ENCODE peak calls at places on chromosomes 5 and 9, in six cellular contexts. Q is glutamatergic neuron; S is AG10803; B is fibroblast of pulmonary artery; U is A549; L is CD8-positive, alpha-beta T cell. O is an unnamed sample.

GRCh38 chr5:61675015-61675692 is 343.1 kb downstream of the ZSWIM6 start:
- DNase-seq in U (no peak), L (no peak), S (no peak), Q (no peak), B (no peak), O (no peak)

GRCh38 chr9:90129446-90129845 is 513.2 kb downstream of the DIRAS2 start:
- DNase-seq in U (no peak), L (no peak), Q (no peak), S (no peak), B (no peak), O (no peak)

GRCh38 chr5:96312383-96312782 is 120.7 kb downstream of the PCSK1 start:
- DNase-seq in S (peak), Q (no peak), B (no peak), U (no peak), L (no peak), O (no peak)

GRCh38 chr5:142644640-142645361 is 41.1 kb downstream of the FGF1 start:
- DNase-seq in S (peak), L (no peak), U (peak), B (peak), Q (no peak), O (no peak)

GRCh38 chr9:136345281-136346156 is 18.0 kb downstream of the DNLZ start:
- DNase-seq in Q (peak), U (peak), L (no peak), B (peak), S (peak), O (no peak)

GRCh38 chr5:98170994-98171393 is 602.5 kb upstream of the RGMB start:
- DNase-seq in L (no peak), U (no peak), S (no peak), Q (no peak), B (no peak), O (no peak)

GRCh38 chr9:127167560-127168326 is 45.3 kb upstream of the ANGPTL2 start:
- DNase-seq in B (no peak), U (no peak), Q (no peak), L (no peak), S (no peak), O (no peak)

GRCh38 chr5:5331838-5332237 is 90.6 kb upstream of the ICE1 start:
- DNase-seq in S (no peak), L (no peak), Q (no peak), B (no peak), U (no peak), O (no peak)

GRCh38 chr9:107183176-107183575 is 99.9 kb upstream of the RAD23B start:
- DNase-seq in U (no peak), B (no peak), Q (no peak), S (no peak), L (no peak), O (no peak)

GRCh38 chr5:158140120-158140778 is 281.3 kb upstream of the CLINT1 start:
- DNase-seq in S (peak), L (no peak), B (no peak), Q (peak), U (no peak), O (no peak)

GRCh38 chr5:60161340-60161934 is 267.9 kb upstream of the PDE4D start:
- DNase-seq in L (no peak), Q (no peak), U (peak), S (peak), B (peak), O (no peak)

GRCh38 chr5:140882591-140882899 is 621 bp downstream of the PCDHA13 start:
- DNase-seq in B (no peak), L (no peak), Q (no peak), S (no peak), U (peak), O (no peak)

GRCh38 chr9:20551835-20552234 is 70.5 kb downstream of the MLLT3 start:
- DNase-seq in B (no peak), L (no peak), U (no peak), S (no peak), Q (no peak), O (no peak)

GRCh38 chr5:163407034-163407652 is 30.3 kb upstream of the CCNG1 start:
- DNase-seq in Q (no peak), B (peak), L (no peak), U (no peak), S (peak), O (no peak)

GRCh38 chr5:91280942-91281269 is 102.2 kb downstream of the ARRDC3 start:
- DNase-seq in B (no peak), U (no peak), S (no peak), Q (no peak), L (no peak), O (no peak)

GRCh38 chr5:57715296-57715695 is 232.7 kb upstream of the ACTBL2 start:
- DNase-seq in U (no peak), B (no peak), Q (no peak), L (no peak), S (no peak), O (no peak)

GRCh38 chr5:119275873-119276214 is 80.0 kb upstream of the TNFAIP8 start:
- DNase-seq in B (no peak), L (no peak), Q (no peak), S (no peak), U (no peak), O (no peak)

GRCh38 chr9:81431662-81432061 is 257.7 kb downstream of the TLE1 start:
- DNase-seq in B (peak), Q (no peak), U (no peak), S (peak), L (no peak), O (no peak)

GRCh38 chr9:93261281-93261680 is 77.3 kb downstream of the WNK2 start:
- DNase-seq in L (no peak), S (no peak), B (no peak), Q (peak), U (no peak), O (no peak)

GRCh38 chr5:107248065-107248695 is 422.6 kb downstream of the EFNA5 start:
- DNase-seq in S (peak), L (no peak), Q (peak), U (peak), B (peak), O (no peak)

GRCh38 chr9:116837038-116837998 is 150.2 kb downstream of the TRIM32 start:
- DNase-seq in U (no peak), Q (no peak), L (no peak), S (no peak), B (no peak), O (no peak)

GRCh38 chr9:105445203-105445881 is 2.5 kb upstream of the FSD1L start:
- DNase-seq in B (no peak), Q (no peak), U (no peak), L (no peak), S (no peak), O (no peak)

GRCh38 chr5:108989761-108990392 is 242.2 kb downstream of the FER start:
- DNase-seq in U (no peak), S (peak), L (no peak), Q (no peak), B (peak), O (no peak)

GRCh38 chr9:137416006-137416562 is 6.9 kb downstream of the EXD3 start:
- DNase-seq in S (no peak), B (no peak), U (no peak), L (no peak), Q (no peak), O (no peak)

GRCh38 chr5:67880358-67880810 is 335.2 kb upstream of the PIK3R1 start:
- DNase-seq in S (no peak), L (no peak), B (no peak), Q (no peak), U (no peak), O (no peak)

GRCh38 chr5:17918373-17919104 is 284.3 kb downstream of the TAF11L14 start:
- DNase-seq in Q (no peak), U (no peak), B (no peak), S (no peak), L (no peak), O (no peak)

GRCh38 chr5:141878186-141878770 is at the start of gene PCDH1:
- DNase-seq in U (no peak), B (peak), S (peak), Q (peak), L (no peak), O (no peak)

GRCh38 chr9:126151671-126152050 is 175.0 kb upstream of the MVB12B start:
- DNase-seq in S (no peak), L (no peak), B (no peak), Q (no peak), U (no peak), O (no peak)

GRCh38 chr9:136858844-136859757 is 7.0 kb downstream of the MAMDC4 start:
- DNase-seq in L (no peak), U (no peak), Q (no peak), S (peak), B (peak), O (peak)

GRCh38 chr9:134395727-134396257 is 69.5 kb downstream of the RXRA start:
- DNase-seq in S (no peak), L (no peak), B (no peak), Q (no peak), U (no peak), O (no peak)

GRCh38 chr5:132259061-132259851 is 1.8 kb downstream of the PDLIM4 start:
- DNase-seq in U (no peak), B (peak), Q (peak), S (peak), L (no peak), O (peak)

GRCh38 chr5:137461636-137462596 is 37.2 kb downstream of the SPOCK1 start:
- DNase-seq in L (no peak), U (no peak), S (no peak), Q (no peak), B (no peak), O (no peak)
- TF ChIP-seq CTCF in L (no peak), U (no peak), S (peak), Q (no peak), B (peak), O (no peak)

GRCh38 chr9:34896112-34896511 is 62.0 kb upstream of the PHF24 start:
- DNase-seq in S (no peak), B (no peak), Q (no peak), U (no peak), L (no peak), O (no peak)
- TF ChIP-seq CTCF in S (no peak), B (peak), Q (no peak), U (no peak), L (peak), O (peak)

GRCh38 chr9:73050887-73051550 is 98.2 kb upstream of the ALDH1A1 start:
- DNase-seq in S (no peak), B (no peak), L (no peak), U (peak), Q (peak), O (no peak)
- TF ChIP-seq CTCF in S (no peak), B (no peak), L (no peak), U (no peak), Q (no peak), O (no peak)

GRCh38 chr9:130058154-130058553 is 4.4 kb downstream of the GPR107 start:
- DNase-seq in B (peak), U (peak), Q (no peak), S (no peak), L (no peak), O (no peak)
- TF ChIP-seq CTCF in B (peak), U (no peak), Q (peak), S (peak), L (peak), O (peak)

GRCh38 chr9:132074736-132075135 is 4.9 kb downstream of the MED27 start:
- DNase-seq in U (no peak), B (peak), S (peak), L (no peak), Q (no peak), O (no peak)
- TF ChIP-seq CTCF in U (no peak), B (no peak), S (no peak), L (no peak), Q (no peak), O (peak)

DNA sequence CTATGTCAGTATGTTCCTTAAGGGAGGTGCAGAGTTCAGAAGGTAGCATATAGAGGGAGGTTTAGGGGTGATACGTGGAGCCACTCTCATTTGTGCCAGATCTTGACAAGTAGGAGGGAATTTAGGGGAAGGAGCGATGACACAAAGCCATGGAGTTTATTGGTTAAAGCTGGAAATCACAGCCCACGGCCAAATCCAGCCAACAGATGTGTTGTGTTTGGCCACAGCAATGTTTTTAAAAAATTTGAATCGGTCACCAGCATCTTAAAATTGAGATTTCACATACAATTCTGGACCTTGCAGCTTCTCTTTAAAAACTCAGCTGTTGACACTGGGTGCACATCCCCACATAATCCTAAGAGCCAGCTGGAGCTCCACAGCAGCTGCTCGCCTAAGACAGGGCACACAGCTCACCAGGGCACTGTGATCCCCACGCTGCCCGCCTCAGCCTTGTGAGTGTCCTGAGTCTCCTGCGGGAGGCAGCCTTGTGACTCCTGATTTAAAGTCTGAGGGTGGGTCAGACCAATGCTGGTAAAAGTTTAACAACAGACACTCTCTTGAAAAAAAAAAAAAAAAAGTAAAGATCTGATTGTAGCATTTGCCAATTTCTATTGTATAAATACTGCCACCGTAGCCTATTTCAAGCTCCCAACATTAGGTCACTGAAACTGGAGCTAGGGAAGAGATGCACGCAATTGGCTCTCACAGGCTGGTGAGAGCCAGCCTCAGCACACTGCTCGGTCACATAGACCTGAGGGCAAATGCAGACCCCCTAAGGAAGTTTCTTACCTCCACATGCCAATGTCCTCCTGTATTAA is 124.9 kb downstream of the HSD17B3 start:
- DNase-seq in Q (no peak), U (no peak), S (no peak), L (no peak), B (no peak), O (no peak)
- TF ChIP-seq CTCF in Q (no peak), U (peak), S (no peak), L (no peak), B (no peak), O (peak)

DNA sequence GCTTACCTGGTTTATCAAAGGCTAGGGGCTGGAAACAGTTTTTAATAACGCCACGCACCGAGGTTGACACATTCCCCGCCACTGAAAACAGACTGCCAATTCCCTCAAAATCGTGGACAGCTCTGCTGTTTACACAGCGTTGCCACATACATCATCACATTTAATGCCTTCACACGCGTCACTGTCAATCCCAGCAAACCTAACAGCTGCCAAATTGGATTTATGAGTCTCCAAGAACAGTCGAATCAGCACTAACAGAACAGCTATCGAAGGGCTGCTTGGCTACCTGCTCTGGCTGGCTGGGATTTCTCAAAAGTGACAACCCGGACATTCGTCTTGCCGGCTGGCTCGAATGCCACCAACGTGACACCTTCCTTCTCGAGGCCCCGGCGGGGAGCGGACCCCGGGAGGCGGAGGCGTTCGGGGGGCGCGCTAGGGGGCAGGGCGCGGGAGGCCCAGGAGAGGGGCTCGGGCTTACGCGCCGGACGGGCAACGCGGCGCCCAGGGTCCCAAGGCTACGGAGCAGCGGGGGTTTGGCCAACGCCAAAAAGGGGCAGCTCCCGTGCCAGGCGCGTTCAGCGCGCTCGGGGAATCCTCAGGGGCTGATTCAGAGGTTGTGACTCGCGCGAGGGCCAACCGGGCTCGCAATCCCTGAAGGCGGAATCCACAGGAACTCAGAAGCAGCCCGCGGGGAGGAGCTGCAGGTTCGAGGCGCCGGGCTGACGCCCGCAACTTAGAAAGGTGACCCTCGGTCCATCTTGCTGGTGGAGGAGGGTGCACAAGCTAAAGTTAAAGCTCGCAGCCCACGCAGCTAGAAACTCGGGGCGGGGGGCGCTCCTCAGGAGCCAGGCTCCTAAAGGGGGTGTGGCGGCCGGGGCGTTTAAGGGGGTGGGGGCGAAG is 1.2 kb downstream of the CDC14B start:
- DNase-seq in Q (peak), B (peak), S (peak), L (no peak), U (peak), O (no peak)
- TF ChIP-seq CTCF in Q (no peak), B (no peak), S (no peak), L (no peak), U (no peak), O (peak)

GRCh38 chr5:83563631-83564030 is 92.1 kb downstream of the VCAN start:
- DNase-seq in L (no peak), S (no peak), Q (no peak), B (no peak), U (no peak), O (no peak)

GRCh38 chr5:83562207-83562606 is 90.7 kb downstream of the VCAN start:
- DNase-seq in B (no peak), Q (no peak), S (no peak), L (no peak), U (no peak), O (no peak)

GRCh38 chr5:83567741-83568530 is 96.4 kb downstream of the VCAN start:
- DNase-seq in U (no peak), B (peak), S (peak), Q (no peak), L (no peak), O (no peak)

GRCh38 chr5:83562817-83563557 is 91.4 kb downstream of the VCAN start:
- DNase-seq in L (no peak), S (peak), B (peak), Q (no peak), U (no peak), O (no peak)

GRCh38 chr5:83564069-83564749 is 92.7 kb downstream of the VCAN start:
- DNase-seq in L (no peak), Q (no peak), S (peak), U (peak), B (peak), O (no peak)
- TF ChIP-seq CTCF in L (peak), Q (peak), S (peak), U (peak), B (peak), O (peak)